ENCODE peak calls at places on chromosomes 4 and X, in four cellular contexts. Y is stimulated activated CD8-positive, alpha-beta memory T cell treated with anti-CD3 and anti-CD28 coated beads, Interleukin-7, amount 100 ng/mL, for 24 hours; H is bronchial epithelial cell; W is activated T-cell treated with anti-CD3 and anti-CD28 coated beads for 4 hours. T is an unnamed sample.

GRCh38 chr4:68599150-68599549 is 23.0 kb upstream of the UGT2B17 start:
- DNase-seq in Y (no peak), W (no peak), H (peak), T (no peak)

GRCh38 chr4:100933628-100934027 is 413.7 kb downstream of the PPP3CA start:
- DNase-seq in H (peak), W (no peak), Y (no peak), T (no peak)

GRCh38 chr4:42570221-42570620 is 86.7 kb downstream of the ATP8A1 start:
- DNase-seq in H (no peak), W (no peak), Y (no peak), T (no peak)

GRCh38 chr4:6576932-6577331 is 1.9 kb downstream of the MAN2B2 start:
- DNase-seq in W (no peak), H (no peak), Y (no peak), T (no peak)

GRCh38 chr4:3442959-3443749 is 1.4 kb downstream of the HGFAC start:
- DNase-seq in W (peak), Y (peak), H (no peak), T (no peak)

GRCh38 chr4:45036677-45037076 is 310.3 kb upstream of the GNPDA2 start:
- DNase-seq in Y (no peak), H (peak), W (no peak), T (no peak)

GRCh38 chrX:22041931-22042530 is 9.9 kb downstream of the PHEX start:
- DNase-seq in Y (no peak), W (no peak), H (no peak), T (no peak)

GRCh38 chr4:167854881-167855280 is 237.5 kb upstream of the ANXA10 start:
- DNase-seq in W (no peak), H (no peak), Y (no peak), T (no peak)

GRCh38 chrX:88284844-88285243 is 462.2 kb upstream of the CPXCR1 start:
- DNase-seq in W (no peak), H (no peak), Y (no peak), T (no peak)

GRCh38 chrX:57289089-57289488 is 2.6 kb downstream of the FAAH2 start:
- DNase-seq in Y (no peak), W (no peak), H (peak), T (no peak)

GRCh38 chr4:156888762-156889161 is 82.8 kb downstream of the PDGFC start:
- DNase-seq in W (no peak), Y (no peak), H (peak), T (no peak)

GRCh38 chr4:107857741-107858140 is 33.0 kb downstream of the SGMS2 start:
- DNase-seq in W (no peak), H (no peak), Y (no peak), T (no peak)

GRCh38 chr4:163196904-163197505 is 30.3 kb upstream of the NAF1 start:
- DNase-seq in Y (no peak), W (no peak), H (no peak), T (no peak)

GRCh38 chrX:97876697-97877407 is 993.1 kb downstream of the RPA4 start:
- DNase-seq in Y (no peak), H (no peak), W (no peak), T (no peak)

GRCh38 chrX:33087411-33087810 is 123.9 kb downstream of the DMD start:
- DNase-seq in Y (no peak), H (no peak), W (no peak), T (no peak)

GRCh38 chr4:64774626-64775025 is 365.4 kb upstream of the TECRL start:
- DNase-seq in Y (no peak), W (no peak), H (no peak), T (no peak)

GRCh38 chr4:101075536-101075935 is 271.8 kb downstream of the PPP3CA start:
- DNase-seq in H (no peak), Y (no peak), W (no peak), T (no peak)

GRCh38 chrX:46653482-46653881 is 79.9 kb downstream of the CHST7 start:
- DNase-seq in Y (no peak), H (peak), W (no peak), T (no peak)

GRCh38 chrX:19888419-19888879 is 1.0 kb upstream of the SH3KBP1 start:
- DNase-seq in Y (no peak), W (no peak), H (peak), T (no peak)

GRCh38 chr4:143402776-143403550 is 66.3 kb downstream of the GAB1 start:
- DNase-seq in H (no peak), W (no peak), Y (no peak), T (no peak)

GRCh38 chrX:38664285-38664684 is 102.9 kb downstream of the TSPAN7 start:
- DNase-seq in W (no peak), Y (no peak), H (peak), T (no peak)

GRCh38 chr4:54958236-54958635 is 167.2 kb downstream of the KDR start:
- DNase-seq in W (no peak), H (no peak), Y (no peak), T (no peak)

GRCh38 chrX:77597090-77597489 is 149.9 kb downstream of the FGF16 start:
- DNase-seq in W (no peak), Y (no peak), H (peak), T (no peak)

GRCh38 chr4:21304061-21304541 is 603.8 kb downstream of the PACRGL start:
- DNase-seq in Y (no peak), H (no peak), W (no peak), T (peak)

GRCh38 chr4:152328595-152328994 is 207.3 kb downstream of the FBXW7 start:
- DNase-seq in H (peak), W (no peak), Y (no peak), T (no peak)

GRCh38 chr4:130486841-130487240 is 1390.9 kb downstream of the C4orf33 start:
- DNase-seq in Y (no peak), W (no peak), H (peak), T (no peak)

GRCh38 chrX:107562482-107562881 is 65.8 kb upstream of the PRPS1 start:
- DNase-seq in W (no peak), Y (no peak), H (peak), T (no peak)

GRCh38 chr4:125091031-125091540 is 223.7 kb upstream of the FAT4 start:
- DNase-seq in Y (no peak), H (no peak), W (no peak), T (no peak)

GRCh38 chr4:179530953-179531352 is 2088.7 kb upstream of the AGA start:
- DNase-seq in W (no peak), Y (no peak), H (no peak), T (no peak)

GRCh38 chrX:133370719-133371275 is 44.5 kb downstream of the GPC4 start:
- DNase-seq in Y (no peak), W (no peak), H (no peak), T (no peak)